ENCODE peak calls at places on chromosomes 12 and 14, in four cellular contexts. B is uterus; X is stimulated activated effector memory CD8-positive, alpha-beta T cell treated with anti-CD3 and anti-CD28 coated beads, Interleukin-12 subunit alpha, Interleukin-12 subunit beta, amount 100 ng/mL, for 72 hours; S is stimulated activated naive CD4-positive, alpha-beta T cell treated with Interleukin-2 at 50 U/mL for 16 hours. K is an unnamed sample.

GRCh38 chr12:1176191-1176590 is 185.2 kb downstream of the ERC1 start:
- DNase-seq in B (no peak), X (no peak), S (no peak), K (no peak)

GRCh38 chr14:39228509-39229221 is 5.0 kb upstream of the MIA2 start:
- DNase-seq in B (no peak), X (peak), S (no peak), K (no peak)

GRCh38 chr12:93202688-93203087 is 175.0 kb upstream of the NUDT4 start:
- DNase-seq in B (no peak), X (no peak), S (no peak), K (no peak)

GRCh38 chr14:29926701-29927595 is 699 bp downstream of the PRKD1 start:
- DNase-seq in B (peak), X (no peak), S (no peak), K (peak)

GRCh38 chr12:121872546-121873223 is 14.0 kb upstream of the HPD start:
- DNase-seq in B (peak), X (no peak), S (no peak), K (no peak)

GRCh38 chr12:84397279-84397678 is 515.3 kb downstream of the SLC6A15 start:
- DNase-seq in B (no peak), X (no peak), S (no peak), K (no peak)

GRCh38 chr12:109739747-109740693 is 26.4 kb downstream of the FAM222A start:
- DNase-seq in B (peak), X (no peak), S (no peak), K (no peak)

GRCh38 chr12:79834712-79835376 is 100.1 kb downstream of the PPP1R12A start:
- DNase-seq in B (no peak), X (no peak), S (no peak), K (no peak)

GRCh38 chr12:26369588-26369987 is 174.2 kb downstream of the SSPN start:
- DNase-seq in B (no peak), X (no peak), S (no peak), K (no peak)

GRCh38 chr12:124727244-124727673 is 136.4 kb downstream of the SCARB1 start:
- DNase-seq in B (peak), X (no peak), S (no peak), K (no peak)

GRCh38 chr14:23351681-23352505 is 794 bp downstream of the SLC22A17 start:
- DNase-seq in B (no peak), X (no peak), S (no peak), K (no peak)

GRCh38 chr14:86221755-86222154 is 691.8 kb downstream of the FLRT2 start:
- DNase-seq in B (no peak), X (no peak), S (no peak), K (no peak)

GRCh38 chr14:88301381-88301780 is 21.7 kb downstream of the KCNK10 start:
- DNase-seq in B (no peak), X (no peak), S (no peak), K (no peak)

GRCh38 chr12:117294206-117294605 is 67.2 kb downstream of the NOS1 start:
- DNase-seq in B (no peak), X (no peak), S (no peak), K (no peak)

GRCh38 chr14:49050836-49051235 is 535.3 kb downstream of the RPS29 start:
- DNase-seq in B (no peak), X (no peak), S (no peak), K (no peak)

GRCh38 chr14:30680036-30680435 is 57.9 kb downstream of the SCFD1 start:
- DNase-seq in B (no peak), X (no peak), S (no peak), K (no peak)

GRCh38 chr12:105330283-105330937 is at the start of gene C12orf75:
- DNase-seq in B (peak), X (peak), S (peak), K (peak)

GRCh38 chr12:123253606-123254459 is 17.8 kb downstream of the CDK2AP1 start:
- DNase-seq in B (no peak), X (no peak), S (no peak), K (no peak)

GRCh38 chr14:59303216-59303615 is 114.7 kb downstream of the DAAM1 start:
- DNase-seq in B (no peak), X (no peak), S (no peak), K (no peak)

GRCh38 chr14:60590907-60591510 is 58.3 kb downstream of the SIX1 start:
- DNase-seq in B (no peak), X (no peak), S (no peak), K (peak)

GRCh38 chr12:79515526-79515935 is 175.2 kb downstream of the PAWR start:
- DNase-seq in B (no peak), X (no peak), S (no peak), K (no peak)

GRCh38 chr12:116384175-116384574 is 106.7 kb upstream of the MED13L start:
- DNase-seq in B (no peak), X (no peak), S (no peak), K (no peak)

GRCh38 chr14:87712386-87713113 is 280.4 kb downstream of the GALC start:
- DNase-seq in B (peak), X (no peak), S (no peak), K (no peak)

GRCh38 chr14:75069811-75070145 is 337 bp downstream of the ZC2HC1C start:
- DNase-seq in B (no peak), X (no peak), S (no peak), K (no peak)

GRCh38 chr12:121202407-121203355 is 7.2 kb upstream of the P2RX4 start:
- DNase-seq in B (no peak), X (no peak), S (no peak), K (no peak)

GRCh38 chr12:115203661-115204060 is 519.7 kb upstream of the TBX3 start:
- DNase-seq in B (no peak), X (no peak), S (no peak), K (no peak)

GRCh38 chr14:75513911-75514672 is 8.2 kb upstream of the BATF start:
- DNase-seq in B (no peak), X (peak), S (no peak), K (no peak)

GRCh38 chr14:73457050-73457934 is 1.1 kb downstream of the NUMB start:
- DNase-seq in B (peak), X (peak), S (no peak), K (no peak)

GRCh38 chr14:102320033-102320660 is 601 bp downstream of the ZNF839 start:
- DNase-seq in B (peak), X (peak), S (peak), K (no peak)

GRCh38 chr14:90986510-90986909 is 73.9 kb downstream of the RPS6KA5 start:
- DNase-seq in B (no peak), X (no peak), S (no peak), K (no peak)

GRCh38 chr12:67784831-67785230 is 136.3 kb downstream of the DYRK2 start:
- DNase-seq in B (no peak), X (no peak), S (no peak), K (no peak)

GRCh38 chr12:128007250-128007649 is 259.7 kb upstream of the TMEM132C start:
- DNase-seq in B (no peak), X (no peak), S (no peak), K (no peak)

GRCh38 chr14:62592877-62593276 is 452.4 kb downstream of the KCNH5 start:
- DNase-seq in B (no peak), X (no peak), S (no peak), K (no peak)